ENCODE peak calls at places on chromosomes 13 and 19, in eight cellular contexts. One of them, this sample, is unnamed.

GRCh38 chr19:3270908-3271307 is 46.4 kb downstream of the CELF5 start:
- DNase-seq in GM12878: no peak
- DNase-seq in ovary: no peak
- DNase-seq in CD8-positive, alpha-beta memory T cell: peak; percentile 30
- DNase-seq in neuronal stem cell: peak; percentile 56
- DNase-seq in tibial nerve: no peak
- DNase-seq in ascending aorta: no peak
- DNase-seq in iPS DF 6.9: no peak
- DNase-seq in this sample: no peak

GRCh38 chr19:15180451-15181390 is 20.1 kb downstream of the NOTCH3 start:
- DNase-seq in ovary: no peak
- DNase-seq in CD8-positive, alpha-beta memory T cell: no peak
- DNase-seq in tibial nerve: no peak
- DNase-seq in neuronal stem cell: no peak
- DNase-seq in GM12878: no peak
- DNase-seq in iPS DF 6.9: no peak
- DNase-seq in ascending aorta: no peak
- DNase-seq in this sample: no peak

GRCh38 chr13:107301724-107302374 is 733.9 kb upstream of the ARGLU1 start:
- DNase-seq in neuronal stem cell: peak; percentile 20
- DNase-seq in GM12878: no peak
- DNase-seq in ascending aorta: no peak
- DNase-seq in iPS DF 6.9: peak; percentile 5
- DNase-seq in CD8-positive, alpha-beta memory T cell: no peak
- DNase-seq in tibial nerve: no peak
- DNase-seq in ovary: no peak
- DNase-seq in this sample: no peak

GRCh38 chr19:33673258-33673875 is 51.6 kb downstream of the CHST8 start:
- DNase-seq in neuronal stem cell: no peak
- DNase-seq in tibial nerve: no peak
- DNase-seq in ascending aorta: no peak
- DNase-seq in CD8-positive, alpha-beta memory T cell: no peak
- DNase-seq in iPS DF 6.9: no peak
- DNase-seq in GM12878: no peak
- DNase-seq in ovary: no peak
- DNase-seq in this sample: no peak

GRCh38 chr13:36038785-36039415 is 92.3 kb downstream of the DCLK1 start:
- DNase-seq in tibial nerve: no peak
- DNase-seq in ascending aorta: no peak
- DNase-seq in neuronal stem cell: no peak
- DNase-seq in iPS DF 6.9: no peak
- DNase-seq in ovary: no peak
- DNase-seq in CD8-positive, alpha-beta memory T cell: no peak
- DNase-seq in GM12878: no peak
- DNase-seq in this sample: no peak

GRCh38 chr13:74819549-74819948 is 662.4 kb downstream of the TBC1D4 start:
- DNase-seq in CD8-positive, alpha-beta memory T cell: no peak
- DNase-seq in neuronal stem cell: no peak
- DNase-seq in ovary: no peak
- DNase-seq in GM12878: no peak
- DNase-seq in tibial nerve: no peak
- DNase-seq in iPS DF 6.9: no peak
- DNase-seq in ascending aorta: no peak
- DNase-seq in this sample: no peak

GRCh38 chr13:103134271-103134670 is 68.1 kb upstream of the SLC10A2 start:
- DNase-seq in tibial nerve: no peak
- DNase-seq in neuronal stem cell: no peak
- DNase-seq in ovary: no peak
- DNase-seq in CD8-positive, alpha-beta memory T cell: no peak
- DNase-seq in ascending aorta: no peak
- DNase-seq in iPS DF 6.9: no peak
- DNase-seq in GM12878: peak; percentile 34
- DNase-seq in this sample: no peak

GRCh38 chr13:80371840-80372509 is 31.0 kb upstream of the SPRY2 start:
- DNase-seq in neuronal stem cell: no peak
- DNase-seq in ovary: no peak
- DNase-seq in GM12878: no peak
- DNase-seq in CD8-positive, alpha-beta memory T cell: no peak
- DNase-seq in iPS DF 6.9: no peak
- DNase-seq in tibial nerve: no peak
- DNase-seq in ascending aorta: no peak
- DNase-seq in this sample: no peak

GRCh38 chr19:45079911-45080469 is 930 bp downstream of the GEMIN7 start:
- DNase-seq in GM12878: no peak
- DNase-seq in neuronal stem cell: no peak
- DNase-seq in tibial nerve: no peak
- DNase-seq in ascending aorta: no peak
- DNase-seq in CD8-positive, alpha-beta memory T cell: no peak
- DNase-seq in iPS DF 6.9: no peak
- DNase-seq in ovary: no peak
- DNase-seq in this sample: no peak

GRCh38 chr13:97004096-97004876 is 10.0 kb upstream of the OXGR1 start:
- DNase-seq in CD8-positive, alpha-beta memory T cell: no peak
- DNase-seq in ovary: no peak
- DNase-seq in neuronal stem cell: no peak
- DNase-seq in iPS DF 6.9: no peak
- DNase-seq in ascending aorta: no peak
- DNase-seq in tibial nerve: no peak
- DNase-seq in GM12878: no peak
- DNase-seq in this sample: no peak

GRCh38 chr19:51544038-51544437 is 12.6 kb upstream of the SIGLEC6 start:
- DNase-seq in ovary: no peak
- DNase-seq in tibial nerve: no peak
- DNase-seq in iPS DF 6.9: no peak
- DNase-seq in neuronal stem cell: no peak
- DNase-seq in ascending aorta: no peak
- DNase-seq in GM12878: no peak
- DNase-seq in CD8-positive, alpha-beta memory T cell: no peak
- DNase-seq in this sample: no peak

GRCh38 chr13:37561031-37561430 is 37.5 kb downstream of the POSTN start:
- DNase-seq in GM12878: no peak
- DNase-seq in CD8-positive, alpha-beta memory T cell: no peak
- DNase-seq in tibial nerve: no peak
- DNase-seq in iPS DF 6.9: no peak
- DNase-seq in neuronal stem cell: no peak
- DNase-seq in ovary: no peak
- DNase-seq in ascending aorta: no peak
- DNase-seq in this sample: no peak

GRCh38 chr13:112819816-112820215 is 130.0 kb downstream of the ATP11A start:
- DNase-seq in GM12878: no peak
- DNase-seq in ascending aorta: no peak
- DNase-seq in neuronal stem cell: no peak
- DNase-seq in CD8-positive, alpha-beta memory T cell: no peak
- DNase-seq in iPS DF 6.9: no peak
- DNase-seq in tibial nerve: no peak
- DNase-seq in ovary: no peak
- DNase-seq in this sample: no peak

GRCh38 chr13:67549331-67549730 is 319.2 kb upstream of the PCDH9 start:
- DNase-seq in iPS DF 6.9: no peak
- DNase-seq in tibial nerve: no peak
- DNase-seq in neuronal stem cell: no peak
- DNase-seq in ascending aorta: no peak
- DNase-seq in GM12878: no peak
- DNase-seq in CD8-positive, alpha-beta memory T cell: no peak
- DNase-seq in ovary: no peak
- DNase-seq in this sample: no peak

GRCh38 chr13:23963184-23963931 is 66.1 kb upstream of the C1QTNF9B start:
- DNase-seq in GM12878: no peak
- DNase-seq in ovary: no peak
- DNase-seq in neuronal stem cell: no peak
- DNase-seq in CD8-positive, alpha-beta memory T cell: no peak
- DNase-seq in tibial nerve: no peak
- DNase-seq in iPS DF 6.9: no peak
- DNase-seq in ascending aorta: no peak
- DNase-seq in this sample: no peak

GRCh38 chr19:14758816-14759215 is 19.5 kb downstream of the ADGRE2 start:
- DNase-seq in tibial nerve: no peak
- DNase-seq in ovary: no peak
- DNase-seq in CD8-positive, alpha-beta memory T cell: no peak
- DNase-seq in GM12878: no peak
- DNase-seq in neuronal stem cell: no peak
- DNase-seq in iPS DF 6.9: peak; percentile 60
- DNase-seq in ascending aorta: no peak
- DNase-seq in this sample: no peak

GRCh38 chr13:50133277-50133953 is 118.2 kb downstream of the KCNRG start:
- DNase-seq in ovary: no peak
- DNase-seq in neuronal stem cell: peak; percentile 30
- DNase-seq in ascending aorta: no peak
- DNase-seq in iPS DF 6.9: no peak
- DNase-seq in CD8-positive, alpha-beta memory T cell: no peak
- DNase-seq in tibial nerve: no peak
- DNase-seq in GM12878: no peak
- DNase-seq in this sample: no peak
- H3K4me3 ChIP-seq in ovary: no peak overlapping the region
- H3K4me3 ChIP-seq in neuronal stem cell: no peak overlapping the region
- H3K4me3 ChIP-seq in ascending aorta: no peak overlapping the region
- H3K4me3 ChIP-seq in iPS DF 6.9: peak overlapping the region; percentile 26
- H3K4me3 ChIP-seq in CD8-positive, alpha-beta memory T cell: no peak overlapping the region
- H3K4me3 ChIP-seq in tibial nerve: no peak overlapping the region
- H3K4me3 ChIP-seq in GM12878: no peak overlapping the region
- H3K4me3 ChIP-seq in this sample: no peak overlapping the region

DNA sequence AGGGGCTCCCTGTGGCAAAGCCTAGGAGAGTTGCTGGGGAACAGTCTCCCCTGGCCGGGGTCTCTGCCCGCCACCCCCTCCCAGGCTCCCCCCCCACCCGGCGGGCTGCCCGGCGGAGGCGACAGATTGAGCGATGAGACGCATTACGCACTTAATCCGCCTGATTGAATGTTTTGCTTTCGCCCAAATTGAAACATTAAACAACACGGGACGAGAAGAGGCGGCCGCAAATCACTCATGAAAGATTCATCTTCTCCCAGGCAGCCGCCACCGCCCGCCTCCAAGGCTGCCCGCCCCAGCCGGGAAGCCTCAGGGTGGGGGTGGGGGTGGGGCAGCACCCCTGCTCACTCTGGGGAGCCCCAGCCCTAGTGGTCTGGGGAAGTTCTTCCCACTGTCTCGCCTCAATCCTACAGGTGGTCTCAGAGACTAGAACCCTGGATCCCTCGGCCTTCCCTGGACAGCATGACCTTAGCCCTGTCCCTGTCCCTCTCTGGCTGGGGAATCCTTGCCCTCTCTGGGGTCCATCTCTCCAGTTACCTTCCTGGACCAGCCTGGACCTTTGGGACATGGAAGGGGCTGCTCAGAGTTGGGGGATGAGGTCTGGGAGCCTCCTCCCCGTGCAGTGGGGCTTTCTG is 7.6 kb upstream of the ERFL start:
- DNase-seq in tibial nerve: no peak
- DNase-seq in iPS DF 6.9: no peak
- DNase-seq in CD8-positive, alpha-beta memory T cell: no peak
- DNase-seq in neuronal stem cell: no peak
- DNase-seq in ascending aorta: no peak
- DNase-seq in ovary: no peak
- DNase-seq in GM12878: no peak
- DNase-seq in this sample: no peak
- H3K27me3 ChIP-seq in tibial nerve: peaks cover 85% of the 10 kb centered on the region
- H3K27me3 ChIP-seq in iPS DF 6.9: peaks cover 61% of the 10 kb centered on the region
- H3K27me3 ChIP-seq in CD8-positive, alpha-beta memory T cell: peaks cover 8% of the 10 kb centered on the region
- H3K27me3 ChIP-seq in neuronal stem cell: peaks cover 83% of the 10 kb centered on the region
- H3K27me3 ChIP-seq in ascending aorta: peaks cover 33% of the 10 kb centered on the region
- H3K27me3 ChIP-seq in ovary: no peaks in the 10 kb centered on the region
- H3K27me3 ChIP-seq in GM12878: peaks cover 3% of the 10 kb centered on the region
- H3K27me3 ChIP-seq in this sample: no peaks in the 10 kb centered on the region

DNA sequence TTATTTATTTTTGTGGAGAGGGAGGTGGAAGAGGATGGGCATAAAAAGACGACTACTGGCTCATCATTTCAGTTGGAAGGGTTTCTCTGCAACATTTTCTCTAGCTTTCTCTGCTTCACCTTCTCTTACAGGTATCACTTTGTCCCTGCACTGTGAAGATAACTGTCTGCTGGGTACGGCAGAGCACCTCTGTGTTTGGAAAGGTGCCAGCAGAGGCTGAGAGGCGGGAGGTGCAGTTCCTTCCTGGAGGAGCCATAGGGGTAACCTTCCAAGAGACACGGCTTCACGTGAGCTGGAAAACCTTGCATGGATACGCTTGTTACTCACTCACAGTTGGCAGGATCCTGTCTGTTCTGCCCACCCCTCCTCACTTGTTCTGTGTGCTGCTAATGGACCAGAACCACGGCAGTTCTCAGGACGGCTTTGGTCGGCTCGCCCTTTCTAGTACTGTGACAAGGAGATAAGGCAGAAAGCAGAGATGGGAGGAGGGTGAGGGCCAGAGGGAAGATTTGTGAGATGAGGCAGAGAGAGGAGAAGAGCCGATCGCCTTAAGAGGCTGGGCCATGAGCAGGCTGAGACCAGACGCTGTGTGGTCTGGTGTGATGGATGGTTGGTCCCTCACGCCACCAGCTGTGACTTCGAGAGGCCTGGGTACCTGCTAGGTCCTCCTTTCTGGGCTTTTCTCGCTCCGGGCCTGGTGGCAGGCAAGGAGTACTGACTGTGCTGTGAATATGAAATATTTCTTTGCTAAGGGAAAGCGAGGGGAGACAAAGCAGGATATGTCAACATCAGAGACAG is 66.8 kb downstream of the MRPL57 start:
- DNase-seq in GM12878: no peak
- DNase-seq in neuronal stem cell: no peak
- DNase-seq in CD8-positive, alpha-beta memory T cell: no peak
- DNase-seq in iPS DF 6.9: no peak
- DNase-seq in ovary: no peak
- DNase-seq in ascending aorta: no peak
- DNase-seq in tibial nerve: no peak
- DNase-seq in this sample: no peak
- H3K4me1 ChIP-seq in GM12878: no peaks in the 10 kb centered on the region
- H3K4me1 ChIP-seq in neuronal stem cell: no peaks in the 10 kb centered on the region
- H3K4me1 ChIP-seq in CD8-positive, alpha-beta memory T cell: no peaks in the 10 kb centered on the region
- H3K4me1 ChIP-seq in iPS DF 6.9: no peaks in the 10 kb centered on the region
- H3K4me1 ChIP-seq in ovary: no peaks in the 10 kb centered on the region
- H3K4me1 ChIP-seq in ascending aorta: no peaks in the 10 kb centered on the region
- H3K4me1 ChIP-seq in tibial nerve: no peaks in the 10 kb centered on the region
- H3K4me1 ChIP-seq in this sample: no peaks in the 10 kb centered on the region

GRCh38 chr19:37999309-38000213 is 92.6 kb downstream of the SIPA1L3 start:
- DNase-seq in iPS DF 6.9: no peak
- DNase-seq in tibial nerve: peak; percentile 44
- DNase-seq in CD8-positive, alpha-beta memory T cell: no peak
- DNase-seq in ascending aorta: no peak
- DNase-seq in ovary: no peak
- DNase-seq in neuronal stem cell: no peak
- DNase-seq in GM12878: no peak
- DNase-seq in this sample: no peak

GRCh38 chr19:38001158-38001781 is 94.3 kb downstream of the SIPA1L3 start:
- DNase-seq in ovary: no peak
- DNase-seq in iPS DF 6.9: no peak
- DNase-seq in tibial nerve: no peak
- DNase-seq in ascending aorta: no peak
- DNase-seq in neuronal stem cell: no peak
- DNase-seq in GM12878: no peak
- DNase-seq in CD8-positive, alpha-beta memory T cell: no peak
- DNase-seq in this sample: no peak

GRCh38 chr19:37995346-37995745 is 88.3 kb downstream of the SIPA1L3 start:
- DNase-seq in iPS DF 6.9: no peak
- DNase-seq in ovary: no peak
- DNase-seq in CD8-positive, alpha-beta memory T cell: no peak
- DNase-seq in ascending aorta: no peak
- DNase-seq in tibial nerve: no peak
- DNase-seq in neuronal stem cell: no peak
- DNase-seq in GM12878: no peak
- DNase-seq in this sample: no peak

GRCh38 chr19:37997911-37998344 is 90.9 kb downstream of the SIPA1L3 start:
- DNase-seq in GM12878: no peak
- DNase-seq in CD8-positive, alpha-beta memory T cell: no peak
- DNase-seq in ascending aorta: no peak
- DNase-seq in ovary: no peak
- DNase-seq in iPS DF 6.9: no peak
- DNase-seq in tibial nerve: no peak
- DNase-seq in neuronal stem cell: no peak
- DNase-seq in this sample: no peak

GRCh38 chr19:37998801-37999308 is 91.8 kb downstream of the SIPA1L3 start:
- DNase-seq in neuronal stem cell: no peak
- DNase-seq in GM12878: no peak
- DNase-seq in iPS DF 6.9: no peak
- DNase-seq in ovary: no peak
- DNase-seq in ascending aorta: no peak
- DNase-seq in CD8-positive, alpha-beta memory T cell: no peak
- DNase-seq in tibial nerve: no peak
- DNase-seq in this sample: no peak
- H3K4me3 ChIP-seq in neuronal stem cell: no peak overlapping the region
- H3K4me3 ChIP-seq in GM12878: no peak overlapping the region
- H3K4me3 ChIP-seq in iPS DF 6.9: no peak overlapping the region
- H3K4me3 ChIP-seq in ovary: no peak overlapping the region
- H3K4me3 ChIP-seq in ascending aorta: no peak overlapping the region
- H3K4me3 ChIP-seq in CD8-positive, alpha-beta memory T cell: no peak overlapping the region
- H3K4me3 ChIP-seq in tibial nerve: no peak overlapping the region
- H3K4me3 ChIP-seq in this sample: no peak overlapping the region

This sample was measured in CD4-positive, alpha-beta memory T cell.